ENCODE peak calls at places on chromosome 4, in four cellular contexts. K is HepG2, P is K562, F is GM12878. Q is an unnamed sample.

GRCh38 chr4:2340272-2341061 is 78.0 kb downstream of the ZFYVE28 start:
- DNase-seq in K (no peak), P (no peak), F (no peak), Q (no peak)

GRCh38 chr4:151553874-151554273 is 144.9 kb downstream of the FHIP1A start:
- DNase-seq in P (no peak), F (no peak), K (no peak), Q (no peak)

GRCh38 chr4:95049838-95050237 is 292.1 kb downstream of the BMPR1B start:
- DNase-seq in P (no peak), F (no peak), K (no peak), Q (no peak)

GRCh38 chr4:10197952-10198351 is 81.4 kb upstream of the WDR1 start:
- DNase-seq in P (peak), F (no peak), K (no peak), Q (no peak)

GRCh38 chr4:110245567-110245966 is 47.2 kb upstream of the ELOVL6 start:
- DNase-seq in F (no peak), K (no peak), P (peak), Q (no peak)

GRCh38 chr4:113504422-113504821 is 257.1 kb downstream of the CAMK2D start:
- DNase-seq in F (no peak), K (no peak), P (no peak), Q (no peak)

GRCh38 chr4:76607266-76607799 is 172.3 kb downstream of the SHROOM3 start:
- DNase-seq in P (no peak), F (peak), K (no peak), Q (no peak)

GRCh38 chr4:82437285-82438005 is 7.1 kb downstream of the ENOPH1 start:
- DNase-seq in K (no peak), P (no peak), F (no peak), Q (peak)

GRCh38 chr4:89298160-89298559 is 9.4 kb downstream of the GPRIN3 start:
- DNase-seq in P (no peak), K (no peak), F (no peak), Q (no peak)

GRCh38 chr4:77022581-77023133 is 53.1 kb downstream of the CCNI start:
- DNase-seq in F (no peak), K (no peak), P (no peak), Q (no peak)

GRCh38 chr4:85759392-85759791 is 284.4 kb downstream of the ARHGAP24 start:
- DNase-seq in P (no peak), K (no peak), F (no peak), Q (no peak)

GRCh38 chr4:53914313-53915016 is 149.9 kb downstream of the CHIC2 start:
- DNase-seq in P (no peak), F (no peak), K (no peak), Q (no peak)

GRCh38 chr4:15238720-15239119 is 189.1 kb upstream of the C1QTNF7 start:
- DNase-seq in F (no peak), K (peak), P (peak), Q (peak)

GRCh38 chr4:17168571-17168970 is 270.1 kb upstream of the LDB2 start:
- DNase-seq in P (no peak), K (no peak), F (no peak), Q (peak)

GRCh38 chr4:3157366-3157765 is 82.9 kb downstream of the HTT start:
- DNase-seq in K (no peak), P (no peak), F (no peak), Q (no peak)

GRCh38 chr4:130478406-130478805 is 1382.5 kb downstream of the C4orf33 start:
- DNase-seq in K (no peak), P (no peak), F (no peak), Q (no peak)

GRCh38 chr4:143489116-143489515 is 24.4 kb upstream of the SMARCA5 start:
- DNase-seq in F (no peak), P (no peak), K (no peak), Q (no peak)

GRCh38 chr4:94995684-94996394 is 238.1 kb downstream of the BMPR1B start:
- DNase-seq in P (no peak), F (no peak), K (no peak), Q (peak)

GRCh38 chr4:145935253-145936141 is 3.1 kb downstream of the ZNF827 start:
- DNase-seq in F (peak), P (peak), K (peak), Q (peak)
- TF ChIP-seq TARDBP in F (no peak), P (no peak), K (no peak), Q (no peak)

DNA sequence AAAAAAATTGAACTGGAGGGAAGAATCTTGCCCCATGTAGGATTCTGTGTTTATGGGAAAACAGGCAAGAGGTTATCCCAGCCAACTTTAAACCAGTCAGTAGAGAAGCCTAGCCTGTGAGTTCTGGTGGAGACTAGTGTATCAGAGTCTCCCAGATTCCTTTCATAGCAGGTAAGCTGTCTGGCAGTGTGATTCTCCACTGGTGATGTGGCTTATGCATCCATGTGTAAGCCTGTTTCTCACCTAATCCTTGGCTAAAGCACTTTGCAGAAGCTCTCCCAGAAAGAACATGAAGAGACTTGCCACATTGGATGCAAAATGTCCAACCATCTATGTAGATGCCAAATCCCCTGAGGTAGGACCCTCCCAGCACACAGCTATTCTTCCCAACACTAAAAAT is 111.7 kb downstream of the CHRNA9 start:
- DNase-seq in P (no peak), K (no peak), F (no peak), Q (no peak)
- TF ChIP-seq TARDBP in P (no peak), K (no peak), F (no peak), Q (no peak)

GRCh38 chr4:67520141-67520540 is 25.2 kb downstream of the CENPC start:
- DNase-seq in K (no peak), P (no peak), F (no peak), Q (no peak)

GRCh38 chr4:67521506-67521905 is 23.8 kb downstream of the CENPC start:
- DNase-seq in K (no peak), F (no peak), P (no peak), Q (no peak)

GRCh38 chr4:67522851-67523671 is 22.2 kb downstream of the CENPC start:
- DNase-seq in K (no peak), F (no peak), P (peak), Q (no peak)
- TF ChIP-seq TARDBP in K (no peak), F (no peak), P (no peak), Q (no peak)

DNA sequence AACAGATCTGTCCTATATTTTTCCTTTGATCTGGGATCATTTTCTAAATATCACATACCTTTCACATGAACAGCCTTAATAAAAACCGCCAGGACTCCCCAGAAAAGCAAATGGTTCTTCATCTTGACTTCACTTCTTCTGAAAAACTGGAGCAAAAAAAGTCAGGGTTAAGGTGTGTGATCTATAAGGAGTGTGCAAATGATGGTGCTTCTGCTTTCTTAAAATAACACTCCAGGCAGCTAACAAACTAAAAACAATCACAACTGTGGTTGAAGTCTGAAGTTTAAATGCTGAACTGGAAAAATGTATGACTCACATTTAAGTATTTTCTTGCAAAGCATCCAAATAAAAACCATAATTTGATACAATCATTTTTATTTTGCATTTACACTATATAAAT is at the start of gene JCHAIN:
- DNase-seq in F (no peak), K (no peak), P (no peak), Q (no peak)
- TF ChIP-seq TARDBP in F (no peak), K (no peak), P (no peak), Q (no peak)

DNA sequence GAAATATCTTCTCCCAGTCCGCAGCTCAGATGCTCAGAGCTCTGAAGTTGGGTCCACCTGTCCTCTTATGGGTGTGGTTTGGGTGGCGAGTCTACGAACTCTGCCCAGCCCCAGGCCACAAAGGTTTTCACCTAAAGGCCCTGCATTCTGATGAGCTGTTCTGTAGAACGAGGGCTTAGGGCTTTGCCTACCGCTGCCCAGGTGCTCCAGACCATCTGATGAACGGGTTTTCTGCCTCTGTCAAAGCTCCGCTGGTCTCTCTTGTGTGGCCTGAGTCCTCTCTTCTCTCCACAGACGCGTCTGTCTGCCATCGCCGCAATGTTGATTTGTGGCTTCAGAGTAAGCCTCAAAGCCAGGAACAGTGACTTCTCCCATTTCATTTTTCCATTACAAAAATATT is 28.4 kb upstream of the CPLX1 start:
- DNase-seq in F (no peak), P (no peak), K (no peak), Q (no peak)
- TF ChIP-seq TARDBP in F (no peak), P (no peak), K (no peak), Q (no peak)

GRCh38 chr4:99408346-99408745 is 26.8 kb downstream of the ADH7 start:
- DNase-seq in K (no peak), F (no peak), P (no peak), Q (no peak)

GRCh38 chr4:99405433-99406115 is 29.6 kb downstream of the ADH7 start:
- DNase-seq in K (peak), P (peak), F (peak), Q (peak)

GRCh38 chr4:99403380-99404194 is 31.6 kb downstream of the ADH7 start:
- DNase-seq in F (peak), K (peak), P (no peak), Q (no peak)

GRCh38 chr4:99402765-99403164 is 32.4 kb downstream of the ADH7 start:
- DNase-seq in F (no peak), P (peak), K (no peak), Q (no peak)

DNA sequence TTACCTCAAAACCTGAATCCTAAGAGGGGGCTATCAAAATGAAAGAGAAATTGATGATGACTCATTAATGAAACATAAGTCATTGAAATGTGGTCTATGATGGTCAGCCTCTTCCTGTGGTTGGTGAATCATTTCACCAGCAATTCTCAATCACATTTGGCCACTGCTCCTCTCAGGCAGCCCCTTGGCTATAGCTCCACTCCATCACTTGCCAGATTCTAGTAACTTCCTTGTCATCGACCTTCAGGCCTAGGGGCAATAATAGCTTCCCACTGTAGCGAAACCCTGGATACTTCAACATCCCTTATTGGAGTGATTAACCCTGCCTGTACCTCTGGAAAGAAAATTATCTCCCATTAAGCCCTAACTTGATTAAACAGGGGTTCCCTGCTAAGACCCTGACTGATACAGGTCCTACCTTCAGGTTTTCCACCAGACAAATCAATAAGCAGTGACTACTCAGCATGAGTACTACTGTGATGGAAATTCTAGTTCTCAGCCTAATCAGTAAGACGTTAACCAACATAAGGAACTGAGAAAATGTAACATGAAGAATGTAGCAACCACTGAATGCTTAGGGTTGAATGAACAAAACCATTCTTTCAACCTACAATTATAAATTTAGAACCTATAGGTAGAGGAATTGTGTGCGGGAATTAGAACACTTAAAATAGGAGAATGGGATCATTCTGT is 30.4 kb downstream of the ADH7 start:
- DNase-seq in P (no peak), K (no peak), F (peak), Q (no peak)
- TF ChIP-seq TARDBP in P (no peak), K (no peak), F (no peak), Q (no peak)

GRCh38 chr4:159199827-159200226 is 96.9 kb downstream of the RAPGEF2 start:
- DNase-seq in K (no peak), P (no peak), F (no peak), Q (no peak)

GRCh38 chr4:159197260-159197884 is 94.5 kb downstream of the RAPGEF2 start:
- DNase-seq in P (no peak), K (no peak), F (no peak), Q (no peak)

GRCh38 chr4:159201168-159201567 is 98.3 kb downstream of the RAPGEF2 start:
- DNase-seq in P (no peak), F (no peak), K (no peak), Q (no peak)

GRCh38 chr4:159195400-159195799 is 92.5 kb downstream of the RAPGEF2 start:
- DNase-seq in K (no peak), F (no peak), P (peak), Q (no peak)

GRCh38 chr4:159197885-159198269 is 95.0 kb downstream of the RAPGEF2 start:
- DNase-seq in P (no peak), K (no peak), F (no peak), Q (no peak)
- TF ChIP-seq TARDBP in P (no peak), K (no peak), F (no peak), Q (no peak)

GRCh38 chr4:117466388-117466787 is 381.0 kb upstream of the TRAM1L1 start:
- DNase-seq in K (no peak), P (no peak), F (no peak), Q (no peak)
- TF ChIP-seq TARDBP in K (no peak), P (no peak), F (no peak), Q (no peak)

Q was measured in HEK293T.